ENCODE peak calls at places on chromosome 6, in seven cellular contexts. One of them, this sample, is unnamed.

GRCh38 chr6:55578537-55579363 is at the start of gene HMGCLL1:
- DNase-seq in GM12878: no peak
- DNase-seq in HCT116: no peak
- DNase-seq in A549: peak; percentile 31
- DNase-seq in fibroblast of pulmonary artery: no peak
- DNase-seq in body of pancreas: peak; percentile 19
- DNase-seq in cardiac muscle cell: peak; percentile 84
- DNase-seq in this sample: no peak

GRCh38 chr6:35568967-35569606 is 56.4 kb upstream of the TULP1 start:
- DNase-seq in GM12878: no peak
- DNase-seq in HCT116: no peak
- DNase-seq in A549: no peak
- DNase-seq in fibroblast of pulmonary artery: peak; percentile 55
- DNase-seq in body of pancreas: peak; percentile 61
- DNase-seq in cardiac muscle cell: no peak
- DNase-seq in this sample: peak; percentile 62

GRCh38 chr6:31903957-31904356 is 2.1 kb upstream of the ZBTB12 start:
- DNase-seq in GM12878: no peak
- DNase-seq in HCT116: no peak
- DNase-seq in A549: no peak
- DNase-seq in fibroblast of pulmonary artery: peak; percentile 48
- DNase-seq in body of pancreas: no peak
- DNase-seq in cardiac muscle cell: no peak
- DNase-seq in this sample: peak; percentile 61

GRCh38 chr6:89299451-89299850 is 15.6 kb downstream of the GABRR2 start:
- DNase-seq in GM12878: no peak
- DNase-seq in HCT116: peak; percentile 21
- DNase-seq in A549: no peak
- DNase-seq in fibroblast of pulmonary artery: peak; percentile 25
- DNase-seq in body of pancreas: no peak
- DNase-seq in cardiac muscle cell: no peak
- DNase-seq in this sample: peak; percentile 17

GRCh38 chr6:42748241-42748898 is 2.5 kb upstream of the TBCC start:
- DNase-seq in GM12878: no peak
- DNase-seq in HCT116: no peak
- DNase-seq in A549: no peak
- DNase-seq in fibroblast of pulmonary artery: peak; percentile 18
- DNase-seq in body of pancreas: no peak
- DNase-seq in cardiac muscle cell: no peak
- DNase-seq in this sample: no peak

GRCh38 chr6:159056003-159056402 is 11.2 kb upstream of the TAGAP start:
- DNase-seq in GM12878: no peak
- DNase-seq in HCT116: no peak
- DNase-seq in A549: no peak
- DNase-seq in fibroblast of pulmonary artery: no peak
- DNase-seq in body of pancreas: no peak
- DNase-seq in cardiac muscle cell: no peak
- DNase-seq in this sample: no peak

GRCh38 chr6:109747216-109747615 is 56.1 kb downstream of the FIG4 start:
- DNase-seq in GM12878: no peak
- DNase-seq in HCT116: no peak
- DNase-seq in A549: no peak
- DNase-seq in fibroblast of pulmonary artery: no peak
- DNase-seq in body of pancreas: no peak
- DNase-seq in cardiac muscle cell: no peak
- DNase-seq in this sample: no peak

GRCh38 chr6:122673345-122673961 is 63.2 kb downstream of the PKIB start:
- DNase-seq in GM12878: no peak
- DNase-seq in HCT116: no peak
- DNase-seq in A549: no peak
- DNase-seq in fibroblast of pulmonary artery: no peak
- DNase-seq in body of pancreas: no peak
- DNase-seq in cardiac muscle cell: no peak
- DNase-seq in this sample: no peak

GRCh38 chr6:138597336-138597735 is 98.0 kb upstream of the NHSL1 start:
- DNase-seq in GM12878: no peak
- DNase-seq in HCT116: no peak
- DNase-seq in A549: no peak
- DNase-seq in fibroblast of pulmonary artery: peak; percentile 4
- DNase-seq in body of pancreas: no peak
- DNase-seq in cardiac muscle cell: no peak
- DNase-seq in this sample: peak; percentile 40

GRCh38 chr6:42104095-42104806 is 38.2 kb downstream of the C6orf132 start:
- DNase-seq in GM12878: peak; percentile 15
- DNase-seq in HCT116: no peak
- DNase-seq in A549: no peak
- DNase-seq in fibroblast of pulmonary artery: peak; percentile 85
- DNase-seq in body of pancreas: no peak
- DNase-seq in cardiac muscle cell: peak; percentile 84
- DNase-seq in this sample: peak; percentile 66

GRCh38 chr6:111642463-111643158 is 36.9 kb upstream of the TRAF3IP2 start:
- DNase-seq in GM12878: peak; percentile 21
- DNase-seq in HCT116: peak; percentile 70
- DNase-seq in A549: peak; percentile 27
- DNase-seq in fibroblast of pulmonary artery: peak; percentile 84
- DNase-seq in body of pancreas: peak; percentile 73
- DNase-seq in cardiac muscle cell: peak; percentile 81
- DNase-seq in this sample: peak; percentile 86

GRCh38 chr6:26427093-26427809 is 13.1 kb upstream of the BTN3A3 start:
- DNase-seq in GM12878: no peak
- DNase-seq in HCT116: no peak
- DNase-seq in A549: no peak
- DNase-seq in fibroblast of pulmonary artery: no peak
- DNase-seq in body of pancreas: no peak
- DNase-seq in cardiac muscle cell: no peak
- DNase-seq in this sample: no peak

GRCh38 chr6:8539446-8539845 is 104.1 kb upstream of the SLC35B3 start:
- DNase-seq in GM12878: no peak
- DNase-seq in HCT116: peak; percentile 7
- DNase-seq in A549: no peak
- DNase-seq in fibroblast of pulmonary artery: peak; percentile 15
- DNase-seq in body of pancreas: no peak
- DNase-seq in cardiac muscle cell: peak; percentile 42
- DNase-seq in this sample: no peak

GRCh38 chr6:13427838-13428527 is 59.4 kb downstream of the GFOD1 start:
- DNase-seq in GM12878: peak; percentile 98
- DNase-seq in HCT116: no peak
- DNase-seq in A549: no peak
- DNase-seq in fibroblast of pulmonary artery: no peak
- DNase-seq in body of pancreas: no peak
- DNase-seq in cardiac muscle cell: peak; percentile 48
- DNase-seq in this sample: no peak

GRCh38 chr6:91600561-91600960 is 1013.7 kb upstream of the MAP3K7 start:
- DNase-seq in GM12878: no peak
- DNase-seq in HCT116: no peak
- DNase-seq in A549: no peak
- DNase-seq in fibroblast of pulmonary artery: no peak
- DNase-seq in body of pancreas: no peak
- DNase-seq in cardiac muscle cell: no peak
- DNase-seq in this sample: no peak

GRCh38 chr6:74115674-74116073 is 419.7 kb downstream of the CD109 start:
- DNase-seq in GM12878: no peak
- DNase-seq in HCT116: no peak
- DNase-seq in A549: no peak
- DNase-seq in fibroblast of pulmonary artery: peak; percentile 66
- DNase-seq in body of pancreas: no peak
- DNase-seq in cardiac muscle cell: no peak
- DNase-seq in this sample: peak; percentile 9

GRCh38 chr6:106105493-106105892 is 19.4 kb downstream of the PRDM1 start:
- DNase-seq in GM12878: no peak
- DNase-seq in HCT116: no peak
- DNase-seq in A549: no peak
- DNase-seq in fibroblast of pulmonary artery: no peak
- DNase-seq in body of pancreas: no peak
- DNase-seq in cardiac muscle cell: no peak
- DNase-seq in this sample: no peak

GRCh38 chr6:107362271-107362604 is 97.1 kb downstream of the PDSS2 start:
- DNase-seq in GM12878: no peak
- DNase-seq in HCT116: no peak
- DNase-seq in A549: no peak
- DNase-seq in fibroblast of pulmonary artery: no peak
- DNase-seq in body of pancreas: no peak
- DNase-seq in cardiac muscle cell: no peak
- DNase-seq in this sample: no peak

GRCh38 chr6:74137910-74138309 is 441.9 kb downstream of the CD109 start:
- DNase-seq in GM12878: no peak
- DNase-seq in HCT116: peak; percentile 61
- DNase-seq in A549: no peak
- DNase-seq in fibroblast of pulmonary artery: peak; percentile 86
- DNase-seq in body of pancreas: no peak
- DNase-seq in cardiac muscle cell: no peak
- DNase-seq in this sample: peak; percentile 67

GRCh38 chr6:13131935-13132661 is 196.2 kb downstream of the TBC1D7 start:
- DNase-seq in GM12878: no peak
- DNase-seq in HCT116: no peak
- DNase-seq in A549: no peak
- DNase-seq in fibroblast of pulmonary artery: no peak
- DNase-seq in body of pancreas: no peak
- DNase-seq in cardiac muscle cell: no peak
- DNase-seq in this sample: no peak

GRCh38 chr6:26284537-26285142 is 80.4 kb upstream of the BTN3A2 start:
- DNase-seq in GM12878: peak; percentile 47
- DNase-seq in HCT116: no peak
- DNase-seq in A549: no peak
- DNase-seq in fibroblast of pulmonary artery: peak; percentile 76
- DNase-seq in body of pancreas: peak; percentile 34
- DNase-seq in cardiac muscle cell: peak; percentile 66
- DNase-seq in this sample: peak; percentile 73

GRCh38 chr6:87722831-87723726 is 21.0 kb upstream of the AKIRIN2 start:
- DNase-seq in GM12878: peak; percentile 77
- DNase-seq in HCT116: peak; percentile 75
- DNase-seq in A549: peak; percentile 78
- DNase-seq in fibroblast of pulmonary artery: peak; percentile 95
- DNase-seq in body of pancreas: peak; percentile 79
- DNase-seq in cardiac muscle cell: peak; percentile 23
- DNase-seq in this sample: peak; percentile 95

GRCh38 chr6:52937908-52938307 is 28.4 kb upstream of the GSTA3 start:
- DNase-seq in GM12878: no peak
- DNase-seq in HCT116: no peak
- DNase-seq in A549: no peak
- DNase-seq in fibroblast of pulmonary artery: no peak
- DNase-seq in body of pancreas: no peak
- DNase-seq in cardiac muscle cell: no peak
- DNase-seq in this sample: peak; percentile 17

GRCh38 chr6:157728183-157728881 is 94.7 kb upstream of the SNX9 start:
- DNase-seq in GM12878: no peak
- DNase-seq in HCT116: no peak
- DNase-seq in A549: no peak
- DNase-seq in fibroblast of pulmonary artery: no peak
- DNase-seq in body of pancreas: no peak
- DNase-seq in cardiac muscle cell: no peak
- DNase-seq in this sample: no peak

GRCh38 chr6:106146852-106147351 is 60.8 kb downstream of the PRDM1 start:
- DNase-seq in GM12878: no peak
- DNase-seq in HCT116: no peak
- DNase-seq in A549: no peak
- DNase-seq in fibroblast of pulmonary artery: no peak
- DNase-seq in body of pancreas: no peak
- DNase-seq in cardiac muscle cell: no peak
- DNase-seq in this sample: peak; percentile 38

GRCh38 chr6:108570518-108570917 is 9.8 kb downstream of the FOXO3 start:
- DNase-seq in GM12878: no peak
- DNase-seq in HCT116: no peak
- DNase-seq in A549: no peak
- DNase-seq in fibroblast of pulmonary artery: no peak
- DNase-seq in body of pancreas: no peak
- DNase-seq in cardiac muscle cell: no peak
- DNase-seq in this sample: peak; percentile 34

GRCh38 chr6:169424821-169425240 is 171.2 kb upstream of the THBS2 start:
- DNase-seq in GM12878: no peak
- DNase-seq in HCT116: no peak
- DNase-seq in A549: no peak
- DNase-seq in fibroblast of pulmonary artery: peak; percentile 64
- DNase-seq in body of pancreas: peak; percentile 46
- DNase-seq in cardiac muscle cell: no peak
- DNase-seq in this sample: peak; percentile 6
- H3K4me3 ChIP-seq in GM12878: no peak overlapping the region
- H3K4me3 ChIP-seq in HCT116: no peak overlapping the region
- H3K4me3 ChIP-seq in A549: no peak overlapping the region
- H3K4me3 ChIP-seq in fibroblast of pulmonary artery: peak overlapping the region; percentile 22
- H3K4me3 ChIP-seq in body of pancreas: no peak overlapping the region
- H3K4me3 ChIP-seq in cardiac muscle cell: no peak overlapping the region
- H3K4me3 ChIP-seq in this sample: no peak overlapping the region

DNA sequence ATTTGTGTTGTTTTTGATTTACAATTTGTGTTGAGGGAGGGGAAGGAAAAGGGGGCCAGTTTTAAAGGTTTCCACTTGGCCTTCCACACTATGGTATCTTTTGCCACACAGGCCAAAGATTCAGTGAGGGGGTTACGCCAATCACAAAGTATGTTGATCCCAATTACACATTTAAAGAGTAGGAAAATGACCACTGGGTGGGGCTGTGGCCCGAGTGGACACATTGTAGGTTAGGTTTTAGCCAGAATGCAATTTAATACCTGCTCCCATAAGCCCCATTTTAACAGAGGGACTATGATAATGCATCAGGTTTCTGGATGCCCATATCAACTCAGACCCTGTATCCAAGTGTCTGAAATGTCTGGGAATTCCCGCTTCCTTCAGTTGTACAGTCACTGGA is 15.6 kb downstream of the VGLL2 start:
- DNase-seq in GM12878: no peak
- DNase-seq in HCT116: peak; percentile 7
- DNase-seq in A549: no peak
- DNase-seq in fibroblast of pulmonary artery: no peak
- DNase-seq in body of pancreas: no peak
- DNase-seq in cardiac muscle cell: no peak
- DNase-seq in this sample: no peak
- TF ChIP-seq CTCF in GM12878: no peak
- TF ChIP-seq CTCF in HCT116: peak; percentile 46
- TF ChIP-seq CTCF in A549: peak; percentile 25
- TF ChIP-seq CTCF in fibroblast of pulmonary artery: peak; percentile 15
- TF ChIP-seq CTCF in body of pancreas: no peak
- TF ChIP-seq CTCF in cardiac muscle cell: peak; percentile 18
- TF ChIP-seq CTCF in this sample: peak; percentile 22

GRCh38 chr6:6834356-6835342 is 246.1 kb downstream of the LY86 start:
- DNase-seq in GM12878: no peak
- DNase-seq in HCT116: no peak
- DNase-seq in A549: no peak
- DNase-seq in fibroblast of pulmonary artery: no peak
- DNase-seq in body of pancreas: no peak
- DNase-seq in cardiac muscle cell: peak; percentile 52
- DNase-seq in this sample: no peak
- H3K4me3 ChIP-seq in GM12878: no peak overlapping the region
- H3K4me3 ChIP-seq in HCT116: no peak overlapping the region
- H3K4me3 ChIP-seq in A549: no peak overlapping the region
- H3K4me3 ChIP-seq in fibroblast of pulmonary artery: no peak overlapping the region
- H3K4me3 ChIP-seq in body of pancreas: no peak overlapping the region
- H3K4me3 ChIP-seq in cardiac muscle cell: no peak overlapping the region
- H3K4me3 ChIP-seq in this sample: no peak overlapping the region

DNA sequence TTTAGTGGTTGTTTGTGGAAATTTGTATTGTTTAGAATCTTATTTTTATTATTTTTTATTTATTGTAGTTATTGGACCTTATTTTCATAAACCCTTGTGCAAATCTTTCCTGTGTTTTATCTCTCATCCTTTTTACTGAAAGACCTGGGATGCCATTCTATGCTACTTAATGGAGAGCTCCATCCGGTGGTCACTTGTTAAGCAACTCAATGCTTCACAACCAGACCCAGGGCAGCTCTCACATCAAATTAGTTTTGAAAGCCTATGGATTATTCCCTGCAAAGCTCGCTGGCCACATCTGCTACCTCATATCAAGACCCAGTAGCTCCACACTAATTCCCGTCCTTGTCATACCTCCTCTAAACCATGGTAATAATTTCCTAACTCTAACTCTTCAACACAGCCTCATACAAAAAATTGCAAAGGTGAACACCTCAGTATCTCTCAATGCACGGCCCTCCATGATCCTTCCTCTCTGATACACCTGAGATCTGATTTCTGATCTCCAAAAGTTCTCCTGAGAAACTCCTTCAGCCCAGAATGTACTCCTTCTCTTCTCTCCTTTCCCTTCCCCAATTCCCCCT is 296.6 kb upstream of the MANEA start:
- DNase-seq in GM12878: no peak
- DNase-seq in HCT116: peak; percentile 10
- DNase-seq in A549: no peak
- DNase-seq in fibroblast of pulmonary artery: peak; percentile 1
- DNase-seq in body of pancreas: no peak
- DNase-seq in cardiac muscle cell: peak; percentile 80
- DNase-seq in this sample: peak; percentile 50
- TF ChIP-seq CTCF in GM12878: no peak
- TF ChIP-seq CTCF in HCT116: peak; percentile 37
- TF ChIP-seq CTCF in A549: no peak
- TF ChIP-seq CTCF in fibroblast of pulmonary artery: no peak
- TF ChIP-seq CTCF in body of pancreas: no peak
- TF ChIP-seq CTCF in cardiac muscle cell: peak; percentile 55
- TF ChIP-seq CTCF in this sample: peak; percentile 28

This sample was measured in cardiac fibroblast.